ENCODE peak calls at places on chromosomes 1 and 21, in five cellular contexts. Y, H, U, R and F are unnamed samples.

GRCh38 chr1:245153645-245154428 is 948 bp upstream of the KIF26B start:
- DNase-seq in Y (no peak), H (no peak), U (no peak), R (no peak), F (peak; percentile 33)

GRCh38 chr1:153357076-153357852 is 390 bp upstream of the S100A9 start:
- DNase-seq in Y (no peak), H (peak; percentile 68), U (peak; percentile 91), R (peak; percentile 34), F (no peak)

GRCh38 chr1:36136535-36136934 is 11.5 kb upstream of the COL8A2 start:
- DNase-seq in Y (no peak), H (peak; percentile 54), U (no peak), R (no peak), F (peak; percentile 87)

GRCh38 chr1:208243851-208244583 is at the start of gene PLXNA2:
- DNase-seq in Y (peak; percentile 94), H (peak; percentile 88), U (peak; percentile 93), R (peak; percentile 89), F (peak; percentile 77)

GRCh38 chr1:168391759-168392681 is 111.3 kb downstream of the TBX19 start:
- DNase-seq in Y (no peak), H (no peak), U (peak; percentile 58), R (peak; percentile 20), F (no peak)

GRCh38 chr1:52633291-52633754 is 355 bp downstream of the SHISAL2A start:
- DNase-seq in Y (no peak), H (peak; percentile 14), U (no peak), R (no peak), F (peak; percentile 15)

GRCh38 chr1:226062558-226063361 is at the start of gene H3-3A:
- DNase-seq in Y (peak; percentile 99), H (peak; percentile 99), U (peak; percentile 99), R (peak; percentile 96), F (peak; percentile 98)

GRCh38 chr1:207866471-207867135 is 44.3 kb downstream of the CD34 start:
- DNase-seq in Y (no peak), H (peak; percentile 55), U (peak; percentile 56), R (no peak), F (no peak)

GRCh38 chr1:17611991-17612390 is 72.5 kb downstream of the ARHGEF10L start:
- DNase-seq in Y (no peak), H (no peak), U (no peak), R (no peak), F (no peak)

GRCh38 chr21:38712076-38712475 is 93.7 kb upstream of the ETS2 start:
- DNase-seq in Y (no peak), H (no peak), U (no peak), R (peak; percentile 67), F (peak; percentile 64)

GRCh38 chr1:155287987-155288543 is 10.8 kb downstream of the HCN3 start:
- DNase-seq in Y (no peak), H (no peak), U (no peak), R (no peak), F (no peak)

GRCh38 chr21:31442339-31442738 is 98.3 kb upstream of the TIAM1 start:
- DNase-seq in Y (no peak), H (no peak), U (no peak), R (no peak), F (no peak)

GRCh38 chr1:235817101-235817725 is 49.5 kb downstream of the LYST start:
- DNase-seq in Y (no peak), H (no peak), U (no peak), R (no peak), F (no peak)

DNA sequence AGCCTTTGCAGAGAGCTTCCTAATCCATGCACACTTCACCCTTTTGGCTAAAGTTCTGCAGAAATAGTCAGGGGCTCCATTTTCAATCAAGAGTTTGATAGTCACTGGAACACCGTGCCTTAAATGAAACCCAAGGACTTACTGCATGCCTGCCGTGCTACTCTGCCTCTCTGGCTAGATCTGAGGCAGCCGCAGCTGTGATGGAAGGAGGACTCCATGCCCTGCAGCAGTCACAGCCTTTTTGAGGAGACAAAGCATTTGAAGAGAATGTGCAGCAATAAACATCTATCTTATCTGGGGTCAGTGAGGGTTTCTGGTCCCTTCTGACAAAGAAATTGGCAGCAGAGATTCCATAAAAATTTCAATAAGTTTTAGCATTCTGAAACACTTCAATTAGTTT is 78.1 kb downstream of the BCAR3 start:
- DNase-seq in Y (no peak), H (no peak), U (no peak), R (no peak), F (no peak)
- H3K4me1 ChIP-seq in Y (no peaks in the 10 kb centered on the region), H (peaks cover 82% of the 10 kb centered on the region), U (no peaks in the 10 kb centered on the region), R (peaks cover 5% of the 10 kb centered on the region), F (no peaks in the 10 kb centered on the region)

GRCh38 chr1:201665036-201665435 is 126.1 kb downstream of the NAV1 start:
- DNase-seq in Y (no peak), H (no peak), U (no peak), R (no peak), F (no peak)
- H3K27me3 ChIP-seq in Y (no peaks in the 10 kb centered on the region), H (peaks cover 4% of the 10 kb centered on the region), U (no peaks in the 10 kb centered on the region), R (no peaks in the 10 kb centered on the region), F (no peaks in the 10 kb centered on the region)

GRCh38 chr1:248047008-248047407 is 372 bp downstream of the OR2L3 start:
- DNase-seq in Y (no peak), H (no peak), U (no peak), R (no peak), F (no peak)
- H3K9me3 ChIP-seq in Y (no peaks in the 10 kb centered on the region), H (peaks cover 4% of the 10 kb centered on the region), U (no peaks in the 10 kb centered on the region), R (no peaks in the 10 kb centered on the region), F (peaks cover 2% of the 10 kb centered on the region)

GRCh38 chr1:9427388-9427787 is 111.9 kb upstream of the SLC25A33 start:
- DNase-seq in Y (no peak), H (no peak), U (no peak), R (peak; percentile 85), F (no peak)

GRCh38 chr1:9426291-9426711 is 113.0 kb upstream of the SLC25A33 start:
- DNase-seq in Y (no peak), H (no peak), U (no peak), R (peak; percentile 66), F (peak; percentile 22)

GRCh38 chr1:9428601-9429368 is 110.5 kb upstream of the SLC25A33 start:
- DNase-seq in Y (peak; percentile 100), H (peak; percentile 98), U (peak; percentile 99), R (peak; percentile 99), F (peak; percentile 98)

GRCh38 chr1:9425859-9426258 is 113.4 kb upstream of the SLC25A33 start:
- DNase-seq in Y (no peak), H (no peak), U (no peak), R (no peak), F (no peak)

DNA sequence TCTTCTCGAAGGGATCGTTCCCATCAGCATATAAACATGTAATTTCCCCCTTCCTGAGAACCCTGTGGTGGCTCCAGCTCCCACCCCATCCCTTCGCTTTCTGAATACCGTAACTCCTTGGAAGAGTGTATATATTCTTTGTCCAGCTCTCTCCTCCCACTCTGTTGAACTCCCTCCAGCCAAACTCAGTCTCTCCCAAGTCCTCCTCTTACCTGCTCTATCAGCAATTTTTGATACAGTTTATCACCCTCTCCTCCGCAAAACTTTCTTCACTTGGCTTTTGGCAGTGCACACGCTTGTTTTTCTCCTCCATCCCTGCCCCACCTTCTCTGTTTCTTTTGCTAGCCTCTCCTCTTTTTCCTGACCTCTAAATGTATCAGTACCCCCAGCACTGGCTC is 109.9 kb upstream of the SLC25A33 start:
- DNase-seq in Y (no peak), H (no peak), U (no peak), R (no peak), F (no peak)
- H3K4me1 ChIP-seq in Y (peaks cover 20% of the 10 kb centered on the region), H (peaks cover 5% of the 10 kb centered on the region), U (no peaks in the 10 kb centered on the region), R (peaks cover 5% of the 10 kb centered on the region), F (peaks cover 4% of the 10 kb centered on the region)

GRCh38 chr21:40881767-40882166 is 34.8 kb upstream of the DSCAM start:
- DNase-seq in Y (no peak), H (no peak), U (no peak), R (no peak), F (no peak)
- H3K27me3 ChIP-seq in Y (no peaks in the 10 kb centered on the region), H (no peaks in the 10 kb centered on the region), U (no peaks in the 10 kb centered on the region), R (no peaks in the 10 kb centered on the region), F (no peaks in the 10 kb centered on the region)

GRCh38 chr1:224939844-224940425 is 10.5 kb downstream of the DNAH14 start:
- DNase-seq in Y (no peak), H (no peak), U (no peak), R (no peak), F (no peak)

GRCh38 chr1:224932607-224933249 is 3.3 kb downstream of the DNAH14 start:
- DNase-seq in Y (no peak), H (no peak), U (no peak), R (no peak), F (no peak)

GRCh38 chr1:224933584-224933983 is 4.1 kb downstream of the DNAH14 start:
- DNase-seq in Y (no peak), H (no peak), U (no peak), R (no peak), F (no peak)

DNA sequence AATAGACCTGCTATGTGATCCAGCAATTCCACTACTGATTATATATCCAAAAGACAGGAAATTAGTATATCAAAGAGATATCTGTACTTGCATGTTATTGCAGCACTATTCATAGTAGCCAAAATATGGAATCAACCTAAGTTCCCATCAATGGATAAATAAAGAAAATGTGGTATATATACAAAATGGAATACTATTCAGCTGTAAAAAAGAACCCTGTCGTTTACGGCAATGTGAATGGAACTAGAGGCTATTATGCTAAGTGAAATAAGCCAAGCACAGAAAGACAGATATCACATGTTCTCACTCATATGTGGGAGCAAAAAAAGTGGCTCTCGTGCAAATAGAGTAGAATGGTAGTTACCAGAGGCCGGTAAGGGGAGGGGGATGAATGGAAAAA is 9.2 kb downstream of the DNAH14 start:
- DNase-seq in Y (no peak), H (no peak), U (no peak), R (no peak), F (no peak)
- H3K9me3 ChIP-seq in Y (no peaks in the 10 kb centered on the region), H (peaks cover 24% of the 10 kb centered on the region), U (no peaks in the 10 kb centered on the region), R (no peaks in the 10 kb centered on the region), F (no peaks in the 10 kb centered on the region)

DNA sequence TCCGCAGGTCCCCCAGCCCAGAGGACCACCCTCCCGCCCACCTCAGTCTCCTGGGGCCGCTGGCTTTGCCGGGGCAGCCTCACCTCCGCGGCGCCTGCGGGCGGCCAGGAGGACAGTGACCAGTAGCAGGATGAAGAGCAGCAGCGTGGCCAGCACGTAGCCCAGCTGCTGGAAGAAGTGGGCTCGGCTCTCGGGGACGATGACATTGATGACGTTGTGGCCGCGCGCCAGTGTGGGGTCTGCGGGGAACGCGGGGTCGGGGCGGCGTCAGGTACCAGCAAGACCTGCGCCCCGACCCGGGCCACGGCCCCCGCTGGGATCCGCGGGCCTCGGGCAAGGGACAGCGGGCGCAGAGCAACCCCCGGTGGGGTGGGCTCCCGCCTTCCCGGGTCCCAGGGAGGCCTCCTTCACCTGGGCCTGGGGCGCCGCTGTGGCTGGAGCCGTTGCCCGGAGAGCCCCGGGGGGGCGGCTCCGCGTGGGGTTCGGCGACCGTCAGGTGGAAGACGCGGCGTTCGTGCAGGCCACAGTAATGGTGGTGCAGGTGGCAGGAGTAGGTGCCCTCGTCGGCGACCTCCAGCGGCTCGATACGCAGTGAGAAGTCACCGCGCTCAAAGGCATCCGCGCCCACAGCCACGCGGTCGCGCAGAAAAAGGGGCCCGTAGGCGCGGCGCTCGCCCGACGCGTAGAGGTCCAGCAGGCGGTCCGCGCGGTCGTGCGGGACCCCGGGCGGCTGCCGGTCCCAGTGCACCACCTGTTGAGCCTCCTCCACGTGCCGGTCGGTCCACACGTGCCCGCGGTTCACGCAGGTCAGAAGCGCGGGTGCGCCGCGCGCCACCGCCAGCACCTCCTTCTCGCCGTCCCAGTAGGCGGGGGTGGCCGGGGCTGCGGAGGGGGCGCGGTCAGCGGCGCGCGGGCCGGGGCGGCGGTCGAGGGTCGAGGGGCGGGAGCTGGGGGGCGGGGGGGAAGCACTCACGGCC is 3.8 kb downstream of the MXRA8 start:
- DNase-seq in Y (no peak), H (peak; percentile 28), U (no peak), R (no peak), F (no peak)
- H3K4me1 ChIP-seq in Y (peaks cover 19% of the 10 kb centered on the region), H (peaks cover 17% of the 10 kb centered on the region), U (no peaks in the 10 kb centered on the region), R (no peaks in the 10 kb centered on the region), F (peaks cover 25% of the 10 kb centered on the region)

GRCh38 chr1:59051007-59051406 is 245.9 kb upstream of the FGGY start:
- DNase-seq in Y (no peak), H (no peak), U (no peak), R (no peak), F (no peak)
- H3K27me3 ChIP-seq in Y (no peaks in the 10 kb centered on the region), H (no peaks in the 10 kb centered on the region), U (no peaks in the 10 kb centered on the region), R (no peaks in the 10 kb centered on the region), F (no peaks in the 10 kb centered on the region)